ENCODE peak calls at places on chromosome 2, in four cellular contexts. One of them, this sample, is unnamed.

GRCh38 chr2:72755647-72756423 is 70.0 kb downstream of the EXOC6B start:
- DNase-seq in MM.1S: no peak
- DNase-seq in CD4-positive, alpha-beta T cell: no peak
- DNase-seq in WTC11: no peak
- DNase-seq in this sample: no peak

GRCh38 chr2:9139491-9140443 is 66.8 kb upstream of the ASAP2 start:
- DNase-seq in MM.1S: peak; percentile 53
- DNase-seq in WTC11: peak; percentile 91
- DNase-seq in CD4-positive, alpha-beta T cell: peak; percentile 33
- DNase-seq in this sample: peak; percentile 81

GRCh38 chr2:229857634-229858033 is 64.2 kb downstream of the TRIP12 start:
- DNase-seq in CD4-positive, alpha-beta T cell: no peak
- DNase-seq in WTC11: no peak
- DNase-seq in MM.1S: no peak
- DNase-seq in this sample: no peak

GRCh38 chr2:214103199-214104001 is 307.5 kb upstream of the VWC2L start:
- DNase-seq in MM.1S: peak; percentile 72
- DNase-seq in CD4-positive, alpha-beta T cell: no peak
- DNase-seq in WTC11: no peak
- DNase-seq in this sample: no peak

GRCh38 chr2:217035967-217036366 is 176.1 kb upstream of the TNP1 start:
- DNase-seq in MM.1S: no peak
- DNase-seq in WTC11: no peak
- DNase-seq in CD4-positive, alpha-beta T cell: no peak
- DNase-seq in this sample: no peak

GRCh38 chr2:66843856-66844255 is 408.9 kb downstream of the MEIS1 start:
- DNase-seq in WTC11: no peak
- DNase-seq in MM.1S: no peak
- DNase-seq in CD4-positive, alpha-beta T cell: no peak
- DNase-seq in this sample: no peak

GRCh38 chr2:111698743-111699554 is 185.0 kb downstream of the ANAPC1 start:
- DNase-seq in CD4-positive, alpha-beta T cell: peak; percentile 10
- DNase-seq in WTC11: no peak
- DNase-seq in MM.1S: peak; percentile 94
- DNase-seq in this sample: no peak

GRCh38 chr2:182916417-182916816 is 50.0 kb upstream of the FRZB start:
- DNase-seq in CD4-positive, alpha-beta T cell: no peak
- DNase-seq in WTC11: no peak
- DNase-seq in MM.1S: no peak
- DNase-seq in this sample: no peak

GRCh38 chr2:168536925-168537466 is 80.9 kb downstream of the CERS6 start:
- DNase-seq in CD4-positive, alpha-beta T cell: no peak
- DNase-seq in MM.1S: no peak
- DNase-seq in WTC11: no peak
- DNase-seq in this sample: no peak

DNA sequence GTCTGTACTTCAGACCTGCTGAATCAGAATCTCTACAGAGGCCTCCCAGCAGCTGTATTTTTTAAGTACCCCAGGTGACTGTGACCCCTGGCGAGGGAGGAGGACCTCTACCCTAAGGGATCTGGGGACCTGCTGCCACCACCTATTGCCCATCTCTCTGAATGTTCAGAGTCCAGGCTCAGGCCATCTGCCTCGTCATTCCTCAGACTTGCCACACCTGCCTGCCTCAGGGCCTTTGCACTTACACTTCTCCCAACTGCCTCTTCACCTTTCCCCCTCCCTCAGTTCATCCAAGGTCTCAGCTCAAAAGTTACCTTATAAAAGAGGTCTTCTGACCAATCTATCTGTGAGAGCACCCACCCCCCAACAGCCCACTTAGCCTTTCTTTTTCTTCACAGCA is 21.5 kb downstream of the UXS1 start:
- DNase-seq in MM.1S: no peak
- DNase-seq in WTC11: no peak
- DNase-seq in CD4-positive, alpha-beta T cell: no peak
- DNase-seq in this sample: no peak
- TF ChIP-seq CTCF in MM.1S: no peak
- TF ChIP-seq CTCF in WTC11: no peak
- TF ChIP-seq CTCF in CD4-positive, alpha-beta T cell: no peak
- TF ChIP-seq CTCF in this sample: no peak

GRCh38 chr2:199982444-199982843 is 27.1 kb downstream of the MAIP1 start:
- DNase-seq in WTC11: no peak
- DNase-seq in CD4-positive, alpha-beta T cell: no peak
- DNase-seq in MM.1S: no peak
- DNase-seq in this sample: no peak

GRCh38 chr2:199988176-199988575 is 32.8 kb downstream of the MAIP1 start:
- DNase-seq in CD4-positive, alpha-beta T cell: no peak
- DNase-seq in MM.1S: no peak
- DNase-seq in WTC11: no peak
- DNase-seq in this sample: no peak

GRCh38 chr2:199983534-199983933 is 28.2 kb downstream of the MAIP1 start:
- DNase-seq in CD4-positive, alpha-beta T cell: no peak
- DNase-seq in MM.1S: no peak
- DNase-seq in WTC11: no peak
- DNase-seq in this sample: no peak

GRCh38 chr2:199987586-199987985 is 32.2 kb downstream of the MAIP1 start:
- DNase-seq in CD4-positive, alpha-beta T cell: no peak
- DNase-seq in WTC11: no peak
- DNase-seq in MM.1S: no peak
- DNase-seq in this sample: no peak

GRCh38 chr2:199985625-199986207 is 30.3 kb downstream of the MAIP1 start:
- DNase-seq in MM.1S: peak; percentile 80
- DNase-seq in CD4-positive, alpha-beta T cell: peak; percentile 13
- DNase-seq in WTC11: peak; percentile 79
- DNase-seq in this sample: peak; percentile 21
- TF ChIP-seq CTCF in MM.1S: peak; percentile 81
- TF ChIP-seq CTCF in CD4-positive, alpha-beta T cell: peak; percentile 24
- TF ChIP-seq CTCF in WTC11: peak; percentile 40
- TF ChIP-seq CTCF in this sample: peak; percentile 65

GRCh38 chr2:70785137-70785911 is 5.1 kb downstream of the FIGLA start:
- DNase-seq in CD4-positive, alpha-beta T cell: peak; percentile 33
- DNase-seq in MM.1S: peak; percentile 59
- DNase-seq in WTC11: peak; percentile 55
- DNase-seq in this sample: no peak
- TF ChIP-seq CTCF in CD4-positive, alpha-beta T cell: peak; percentile 54
- TF ChIP-seq CTCF in MM.1S: peak; percentile 67
- TF ChIP-seq CTCF in WTC11: no peak
- TF ChIP-seq CTCF in this sample: peak; percentile 45

DNA sequence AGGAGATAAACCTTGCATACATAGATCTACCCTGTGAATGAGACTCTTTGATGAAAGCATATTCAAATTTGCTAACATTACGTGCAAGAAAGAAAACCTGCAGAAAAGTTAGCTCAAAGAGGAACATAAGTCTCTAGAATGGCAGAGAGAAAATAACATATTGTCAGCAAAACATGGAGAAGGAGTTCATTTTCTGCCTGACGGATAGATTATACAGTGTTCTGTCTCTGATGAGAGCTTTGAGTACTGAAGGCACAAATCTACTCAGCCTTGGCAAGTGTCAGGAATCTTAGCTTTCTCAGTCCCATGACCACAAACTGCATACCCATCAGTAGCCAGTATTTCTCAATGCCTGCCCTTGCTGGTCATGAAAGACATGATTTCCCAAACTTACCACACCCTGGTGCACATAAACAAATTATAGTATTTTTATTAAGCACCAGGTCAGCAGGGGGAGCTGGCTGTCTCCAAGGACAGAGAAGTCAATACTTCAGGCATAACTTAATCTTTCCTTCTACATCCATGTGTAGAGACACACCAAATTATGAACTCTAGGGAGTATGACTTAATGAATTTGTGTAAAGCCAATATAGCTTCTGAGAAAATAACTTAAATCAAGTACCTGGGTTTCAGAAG is 401.2 kb upstream of the SOX11 start:
- DNase-seq in MM.1S: no peak
- DNase-seq in WTC11: no peak
- DNase-seq in CD4-positive, alpha-beta T cell: no peak
- DNase-seq in this sample: no peak
- TF ChIP-seq CTCF in MM.1S: no peak
- TF ChIP-seq CTCF in WTC11: no peak
- TF ChIP-seq CTCF in CD4-positive, alpha-beta T cell: no peak
- TF ChIP-seq CTCF in this sample: no peak

DNA sequence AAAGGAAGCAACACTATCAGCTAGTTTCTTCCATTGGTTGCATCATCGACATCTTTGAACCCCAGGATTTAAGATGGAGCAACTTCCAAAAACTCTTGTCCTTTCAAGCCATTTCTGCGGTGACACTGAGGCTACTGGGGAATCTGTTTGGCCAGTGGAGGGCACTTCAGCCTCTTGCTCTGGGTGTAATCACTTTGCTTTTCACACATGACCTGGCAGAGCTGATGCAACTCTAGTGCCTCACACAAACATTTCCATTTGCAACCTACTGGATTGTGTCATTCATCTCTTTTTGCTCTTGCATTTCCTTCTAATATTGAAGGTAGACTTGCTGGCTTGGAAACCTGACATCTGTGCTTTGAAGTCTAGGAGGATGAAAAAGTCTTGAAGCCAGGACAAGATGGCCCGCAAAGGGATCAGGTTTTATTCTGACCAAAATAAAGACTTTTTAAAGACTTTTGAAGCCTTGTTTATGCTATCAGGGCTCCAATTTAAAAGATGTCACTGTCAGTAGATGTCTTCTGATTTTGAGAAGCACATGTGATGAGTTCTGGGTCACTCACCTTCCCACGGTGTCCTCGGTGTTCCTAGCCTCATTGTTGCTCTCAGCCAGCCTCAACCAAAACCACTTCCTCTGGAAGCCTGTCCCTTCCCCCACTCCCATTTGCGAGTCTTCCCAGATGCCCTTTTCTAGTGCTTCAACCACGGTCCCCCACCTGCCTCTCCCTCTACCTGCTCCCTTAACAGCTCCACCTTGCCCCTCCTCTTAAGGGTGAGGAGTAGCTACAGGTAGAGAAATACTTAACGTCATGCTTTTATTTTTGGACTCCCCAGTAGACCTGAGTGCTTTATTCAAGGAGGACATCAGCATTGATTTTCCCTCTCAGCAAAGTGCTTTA is 69.7 kb upstream of the KCNE4 start:
- DNase-seq in MM.1S: no peak
- DNase-seq in CD4-positive, alpha-beta T cell: no peak
- DNase-seq in WTC11: peak; percentile 46
- DNase-seq in this sample: no peak
- TF ChIP-seq CTCF in MM.1S: peak; percentile 13
- TF ChIP-seq CTCF in CD4-positive, alpha-beta T cell: no peak
- TF ChIP-seq CTCF in WTC11: no peak
- TF ChIP-seq CTCF in this sample: peak; percentile 32

GRCh38 chr2:30797381-30798015 is 9.7 kb downstream of the CAPN13 start:
- DNase-seq in WTC11: no peak
- DNase-seq in CD4-positive, alpha-beta T cell: no peak
- DNase-seq in MM.1S: no peak
- DNase-seq in this sample: no peak

GRCh38 chr2:30796723-30797122 is 10.5 kb downstream of the CAPN13 start:
- DNase-seq in MM.1S: no peak
- DNase-seq in CD4-positive, alpha-beta T cell: no peak
- DNase-seq in WTC11: no peak
- DNase-seq in this sample: no peak

GRCh38 chr2:30801821-30802455 is 5.3 kb downstream of the CAPN13 start:
- DNase-seq in MM.1S: no peak
- DNase-seq in CD4-positive, alpha-beta T cell: no peak
- DNase-seq in WTC11: no peak
- DNase-seq in this sample: no peak

GRCh38 chr2:30800159-30800558 is 7.1 kb downstream of the CAPN13 start:
- DNase-seq in CD4-positive, alpha-beta T cell: no peak
- DNase-seq in WTC11: no peak
- DNase-seq in MM.1S: no peak
- DNase-seq in this sample: no peak

GRCh38 chr2:30798536-30798991 is 8.7 kb downstream of the CAPN13 start:
- DNase-seq in WTC11: no peak
- DNase-seq in MM.1S: no peak
- DNase-seq in CD4-positive, alpha-beta T cell: no peak
- DNase-seq in this sample: no peak
- TF ChIP-seq CTCF in WTC11: no peak
- TF ChIP-seq CTCF in MM.1S: no peak
- TF ChIP-seq CTCF in CD4-positive, alpha-beta T cell: no peak
- TF ChIP-seq CTCF in this sample: no peak

GRCh38 chr2:74416721-74417120 is 4.7 kb downstream of the C2orf81 start:
- DNase-seq in CD4-positive, alpha-beta T cell: no peak
- DNase-seq in MM.1S: no peak
- DNase-seq in WTC11: no peak
- DNase-seq in this sample: no peak

GRCh38 chr2:74414475-74414874 is 6.9 kb downstream of the C2orf81 start:
- DNase-seq in MM.1S: no peak
- DNase-seq in CD4-positive, alpha-beta T cell: no peak
- DNase-seq in WTC11: peak; percentile 33
- DNase-seq in this sample: no peak

GRCh38 chr2:74413001-74413698 is 8.3 kb downstream of the C2orf81 start:
- DNase-seq in MM.1S: no peak
- DNase-seq in CD4-positive, alpha-beta T cell: no peak
- DNase-seq in WTC11: no peak
- DNase-seq in this sample: no peak

GRCh38 chr2:74415762-74416395 is 5.5 kb downstream of the C2orf81 start:
- DNase-seq in CD4-positive, alpha-beta T cell: no peak
- DNase-seq in MM.1S: no peak
- DNase-seq in WTC11: peak; percentile 62
- DNase-seq in this sample: no peak

GRCh38 chr2:74414913-74415761 is 6.3 kb downstream of the C2orf81 start:
- DNase-seq in CD4-positive, alpha-beta T cell: peak; percentile 21
- DNase-seq in WTC11: peak; percentile 62
- DNase-seq in MM.1S: no peak
- DNase-seq in this sample: no peak
- TF ChIP-seq CTCF in CD4-positive, alpha-beta T cell: no peak
- TF ChIP-seq CTCF in WTC11: no peak
- TF ChIP-seq CTCF in MM.1S: no peak
- TF ChIP-seq CTCF in this sample: no peak

GRCh38 chr2:46891956-46892553 is 23.6 kb downstream of the MCFD2 start:
- DNase-seq in MM.1S: no peak
- DNase-seq in WTC11: no peak
- DNase-seq in CD4-positive, alpha-beta T cell: no peak
- DNase-seq in this sample: no peak
- TF ChIP-seq CTCF in MM.1S: no peak
- TF ChIP-seq CTCF in WTC11: no peak
- TF ChIP-seq CTCF in CD4-positive, alpha-beta T cell: no peak
- TF ChIP-seq CTCF in this sample: no peak

This sample was measured in progenitor cell of endocrine pancreas.